ENCODE peak calls at places on chromosomes 1 and 21, in nine cellular contexts. W is transverse colon; H is CD4-positive, alpha-beta T cell; Z is stimulated activated CD8-positive, alpha-beta memory T cell treated with anti-CD3 and anti-CD28 coated beads, Interleukin-7, amount 100 ng/mL, for 24 hours; I is activated effector memory CD4-positive, alpha-beta T cell treated with anti-CD3 and anti-CD28 coated beads, Interleukin-2, amount 50 U/mL, for 16 hours; O is activated CD8-positive, alpha-beta memory T cell treated with anti-CD3 and anti-CD28 coated beads for 24 hours; E is mucosa of descending colon; F is GM06990; K is foreskin fibroblast. X is an unnamed sample.

GRCh38 chr21:42651515-42652401 is 1.7 kb upstream of the PDE9A start:
- DNase-seq in Z (no peak), I (no peak), K (no peak), W (peak), O (no peak), E (peak), H (no peak), F (no peak), X (no peak)

GRCh38 chr1:172637522-172637921 is 21.4 kb upstream of the FASLG start:
- DNase-seq in W (no peak), H (no peak), K (peak), I (peak), E (no peak), Z (no peak), F (no peak), O (no peak), X (no peak)

GRCh38 chr1:247386217-247386616 is 29.8 kb upstream of the NLRP3 start:
- DNase-seq in H (no peak), K (no peak), F (no peak), E (no peak), O (no peak), W (no peak), Z (no peak), I (no peak), X (no peak)

GRCh38 chr1:11731719-11732283 is 4.1 kb upstream of the AGTRAP start:
- DNase-seq in W (peak), H (no peak), E (peak), I (no peak), K (peak), Z (no peak), O (no peak), F (no peak), X (peak)

GRCh38 chr1:92488832-92489231 is 2.1 kb upstream of the GFI1 start:
- DNase-seq in H (no peak), W (no peak), F (no peak), E (no peak), K (no peak), O (no peak), Z (no peak), I (no peak), X (no peak)

GRCh38 chr21:38913120-38913975 is 107.6 kb downstream of the ETS2 start:
- DNase-seq in H (no peak), I (no peak), Z (no peak), K (peak), W (peak), F (peak), E (peak), O (no peak), X (peak)

GRCh38 chr1:40267767-40268187 is 9.7 kb downstream of the ZMPSTE24 start:
- DNase-seq in F (no peak), E (no peak), I (no peak), O (no peak), K (peak), Z (no peak), H (no peak), W (no peak), X (no peak)

GRCh38 chr1:67626495-67627235 is 58.3 kb upstream of the GADD45A start:
- DNase-seq in H (no peak), Z (no peak), W (no peak), K (peak), E (no peak), I (no peak), O (no peak), F (no peak), X (no peak)

GRCh38 chr1:23400324-23401110 is 24.0 kb downstream of the TCEA3 start:
- DNase-seq in I (no peak), W (no peak), K (peak), H (no peak), O (no peak), F (no peak), E (no peak), Z (no peak), X (no peak)

GRCh38 chr1:200866521-200866920 is 6.3 kb upstream of the GPR25 start:
- DNase-seq in W (peak), E (no peak), K (peak), Z (no peak), I (peak), H (no peak), F (peak), O (peak), X (peak)

GRCh38 chr1:117180571-117180970 is 30.2 kb downstream of the VTCN1 start:
- DNase-seq in Z (no peak), E (no peak), K (no peak), W (no peak), O (no peak), I (no peak), F (no peak), H (no peak), X (no peak)

GRCh38 chr1:44390277-44390676 is 14.8 kb upstream of the RNF220 start:
- DNase-seq in Z (no peak), I (no peak), W (no peak), F (no peak), H (no peak), E (no peak), O (no peak), K (peak), X (no peak)

GRCh38 chr1:6989506-6990159 is 204.4 kb downstream of the CAMTA1 start:
- DNase-seq in F (no peak), Z (no peak), E (no peak), O (no peak), H (no peak), K (no peak), W (no peak), I (no peak), X (no peak)

GRCh38 chr21:40577285-40578043 is 269.5 kb downstream of the DSCAM start:
- DNase-seq in H (no peak), F (no peak), I (no peak), K (no peak), O (no peak), E (no peak), W (no peak), Z (no peak), X (no peak)

GRCh38 chr1:37795340-37796110 is 1.9 kb downstream of the MANEAL start:
- DNase-seq in H (no peak), I (peak), E (peak), W (peak), K (no peak), F (peak), Z (no peak), O (peak), X (peak)

GRCh38 chr1:100168051-100168450 is 10.0 kb downstream of the LRRC39 start:
- DNase-seq in F (no peak), K (no peak), E (no peak), O (no peak), H (no peak), W (no peak), Z (no peak), I (no peak), X (no peak)

GRCh38 chr1:202959276-202959620 is 1.1 kb upstream of the ADIPOR1 start:
- DNase-seq in I (no peak), O (no peak), F (no peak), Z (no peak), H (no peak), K (peak), W (no peak), E (no peak), X (no peak)

GRCh38 chr1:198275598-198275997 is 118.8 kb downstream of the NEK7 start:
- DNase-seq in I (no peak), W (no peak), K (no peak), O (no peak), H (no peak), F (no peak), E (no peak), Z (no peak), X (no peak)